ENCODE peak calls at places on chromosomes 12 and 14, in nine cellular contexts. One of them, this sample, is unnamed.

GRCh38 chr14:55340482-55340881 is 69.3 kb downstream of the FBXO34 start:
- DNase-seq in foreskin fibroblast: no peak
- DNase-seq in fibroblast of the aortic adventitia: no peak
- DNase-seq in thyroid gland: no peak
- DNase-seq in PC-3: no peak
- DNase-seq in GM12865: no peak
- DNase-seq in neuronal stem cell: no peak
- DNase-seq in CD4-positive, CD25-positive, alpha-beta regulatory T cell: no peak
- DNase-seq in AG10803: no peak
- DNase-seq in this sample: no peak

GRCh38 chr12:80709811-80710726 is 2.6 kb downstream of the MYF6 start:
- DNase-seq in GM12865: peak
- DNase-seq in foreskin fibroblast: no peak
- DNase-seq in AG10803: no peak
- DNase-seq in thyroid gland: no peak
- DNase-seq in fibroblast of the aortic adventitia: no peak
- DNase-seq in neuronal stem cell: peak
- DNase-seq in PC-3: peak
- DNase-seq in CD4-positive, CD25-positive, alpha-beta regulatory T cell: no peak
- DNase-seq in this sample: no peak

GRCh38 chr14:87916886-87917275 is 76.1 kb downstream of the GALC start:
- DNase-seq in foreskin fibroblast: no peak
- DNase-seq in AG10803: no peak
- DNase-seq in PC-3: no peak
- DNase-seq in fibroblast of the aortic adventitia: no peak
- DNase-seq in CD4-positive, CD25-positive, alpha-beta regulatory T cell: no peak
- DNase-seq in thyroid gland: peak
- DNase-seq in neuronal stem cell: no peak
- DNase-seq in GM12865: no peak
- DNase-seq in this sample: no peak

GRCh38 chr14:91751719-91752118 is 19.8 kb upstream of the CATSPERB start:
- DNase-seq in neuronal stem cell: no peak
- DNase-seq in PC-3: no peak
- DNase-seq in GM12865: no peak
- DNase-seq in fibroblast of the aortic adventitia: no peak
- DNase-seq in AG10803: no peak
- DNase-seq in thyroid gland: no peak
- DNase-seq in CD4-positive, CD25-positive, alpha-beta regulatory T cell: no peak
- DNase-seq in foreskin fibroblast: no peak
- DNase-seq in this sample: no peak

GRCh38 chr12:67716817-67717216 is 68.3 kb downstream of the DYRK2 start:
- DNase-seq in CD4-positive, CD25-positive, alpha-beta regulatory T cell: no peak
- DNase-seq in neuronal stem cell: no peak
- DNase-seq in foreskin fibroblast: no peak
- DNase-seq in GM12865: no peak
- DNase-seq in AG10803: peak
- DNase-seq in PC-3: peak
- DNase-seq in thyroid gland: no peak
- DNase-seq in fibroblast of the aortic adventitia: peak
- DNase-seq in this sample: no peak

GRCh38 chr12:106416273-106416672 is 58.7 kb downstream of the POLR3B start:
- DNase-seq in fibroblast of the aortic adventitia: peak
- DNase-seq in thyroid gland: peak
- DNase-seq in CD4-positive, CD25-positive, alpha-beta regulatory T cell: no peak
- DNase-seq in foreskin fibroblast: peak
- DNase-seq in PC-3: no peak
- DNase-seq in neuronal stem cell: peak
- DNase-seq in GM12865: no peak
- DNase-seq in AG10803: peak
- DNase-seq in this sample: no peak

GRCh38 chr12:124321040-124321481 is 26.2 kb downstream of the RFLNA start:
- DNase-seq in GM12865: peak
- DNase-seq in CD4-positive, CD25-positive, alpha-beta regulatory T cell: peak
- DNase-seq in foreskin fibroblast: peak
- DNase-seq in fibroblast of the aortic adventitia: peak
- DNase-seq in AG10803: peak
- DNase-seq in neuronal stem cell: peak
- DNase-seq in thyroid gland: peak
- DNase-seq in PC-3: peak
- DNase-seq in this sample: no peak

GRCh38 chr14:101372894-101373640 is 188.2 kb upstream of the DIO3 start:
- DNase-seq in thyroid gland: no peak
- DNase-seq in neuronal stem cell: no peak
- DNase-seq in AG10803: no peak
- DNase-seq in CD4-positive, CD25-positive, alpha-beta regulatory T cell: no peak
- DNase-seq in PC-3: no peak
- DNase-seq in foreskin fibroblast: no peak
- DNase-seq in fibroblast of the aortic adventitia: no peak
- DNase-seq in GM12865: no peak
- DNase-seq in this sample: no peak

GRCh38 chr14:20546877-20547276 is 14.0 kb downstream of the RNASE9 start:
- DNase-seq in neuronal stem cell: no peak
- DNase-seq in PC-3: no peak
- DNase-seq in AG10803: no peak
- DNase-seq in GM12865: no peak
- DNase-seq in CD4-positive, CD25-positive, alpha-beta regulatory T cell: no peak
- DNase-seq in fibroblast of the aortic adventitia: no peak
- DNase-seq in thyroid gland: no peak
- DNase-seq in foreskin fibroblast: no peak
- DNase-seq in this sample: no peak

GRCh38 chr14:77037886-77038511 is 9.5 kb upstream of the IRF2BPL start:
- DNase-seq in fibroblast of the aortic adventitia: peak
- DNase-seq in PC-3: peak
- DNase-seq in thyroid gland: peak
- DNase-seq in neuronal stem cell: no peak
- DNase-seq in foreskin fibroblast: no peak
- DNase-seq in GM12865: no peak
- DNase-seq in CD4-positive, CD25-positive, alpha-beta regulatory T cell: no peak
- DNase-seq in AG10803: no peak
- DNase-seq in this sample: no peak

GRCh38 chr12:18546399-18546798 is 191.4 kb downstream of the PLCZ1 start:
- DNase-seq in fibroblast of the aortic adventitia: peak
- DNase-seq in CD4-positive, CD25-positive, alpha-beta regulatory T cell: no peak
- DNase-seq in GM12865: no peak
- DNase-seq in PC-3: peak
- DNase-seq in thyroid gland: peak
- DNase-seq in AG10803: peak
- DNase-seq in foreskin fibroblast: peak
- DNase-seq in neuronal stem cell: no peak
- DNase-seq in this sample: no peak

GRCh38 chr12:126784328-126784921 is 1482.5 kb upstream of the TMEM132C start:
- DNase-seq in PC-3: peak
- DNase-seq in fibroblast of the aortic adventitia: peak
- DNase-seq in foreskin fibroblast: no peak
- DNase-seq in thyroid gland: no peak
- DNase-seq in neuronal stem cell: peak
- DNase-seq in AG10803: peak
- DNase-seq in GM12865: peak
- DNase-seq in CD4-positive, CD25-positive, alpha-beta regulatory T cell: no peak
- DNase-seq in this sample: no peak

GRCh38 chr14:52254086-52254485 is 13.4 kb upstream of the PTGDR start:
- DNase-seq in PC-3: no peak
- DNase-seq in fibroblast of the aortic adventitia: no peak
- DNase-seq in neuronal stem cell: no peak
- DNase-seq in AG10803: no peak
- DNase-seq in foreskin fibroblast: no peak
- DNase-seq in thyroid gland: no peak
- DNase-seq in CD4-positive, CD25-positive, alpha-beta regulatory T cell: no peak
- DNase-seq in GM12865: no peak
- DNase-seq in this sample: no peak

GRCh38 chr14:52263190-52263589 is 4.3 kb upstream of the PTGDR start:
- DNase-seq in AG10803: no peak
- DNase-seq in GM12865: no peak
- DNase-seq in neuronal stem cell: no peak
- DNase-seq in foreskin fibroblast: no peak
- DNase-seq in fibroblast of the aortic adventitia: no peak
- DNase-seq in PC-3: no peak
- DNase-seq in CD4-positive, CD25-positive, alpha-beta regulatory T cell: no peak
- DNase-seq in thyroid gland: no peak
- DNase-seq in this sample: no peak

GRCh38 chr14:52262600-52262999 is 4.9 kb upstream of the PTGDR start:
- DNase-seq in CD4-positive, CD25-positive, alpha-beta regulatory T cell: no peak
- DNase-seq in GM12865: no peak
- DNase-seq in foreskin fibroblast: no peak
- DNase-seq in neuronal stem cell: no peak
- DNase-seq in AG10803: no peak
- DNase-seq in thyroid gland: no peak
- DNase-seq in fibroblast of the aortic adventitia: no peak
- DNase-seq in PC-3: no peak
- DNase-seq in this sample: no peak

GRCh38 chr14:52259452-52259851 is 8.0 kb upstream of the PTGDR start:
- DNase-seq in GM12865: no peak
- DNase-seq in foreskin fibroblast: no peak
- DNase-seq in CD4-positive, CD25-positive, alpha-beta regulatory T cell: no peak
- DNase-seq in AG10803: no peak
- DNase-seq in neuronal stem cell: no peak
- DNase-seq in PC-3: no peak
- DNase-seq in fibroblast of the aortic adventitia: no peak
- DNase-seq in thyroid gland: no peak
- DNase-seq in this sample: no peak

DNA sequence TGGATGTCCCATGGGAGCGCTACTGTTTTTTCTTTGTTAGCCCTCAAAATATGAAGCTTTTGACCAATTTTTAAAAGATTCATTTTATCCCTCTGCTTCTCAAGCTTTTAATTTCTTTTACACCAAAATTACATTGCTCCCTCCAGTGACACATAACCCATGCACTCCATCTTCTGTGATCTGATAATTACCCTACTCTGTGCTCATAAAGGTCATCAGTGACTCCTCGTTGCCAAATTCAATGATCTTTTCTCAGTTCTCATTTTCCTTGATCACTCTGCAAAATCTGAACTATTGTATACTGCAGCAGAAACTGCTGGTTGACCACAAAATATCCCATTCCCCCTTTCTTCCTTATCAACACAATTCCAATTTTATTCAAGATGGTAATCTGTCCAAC is 8.7 kb upstream of the PTGDR start:
- DNase-seq in fibroblast of the aortic adventitia: no peak
- DNase-seq in GM12865: no peak
- DNase-seq in foreskin fibroblast: no peak
- DNase-seq in PC-3: no peak
- DNase-seq in CD4-positive, CD25-positive, alpha-beta regulatory T cell: no peak
- DNase-seq in AG10803: no peak
- DNase-seq in neuronal stem cell: no peak
- DNase-seq in thyroid gland: no peak
- DNase-seq in this sample: no peak
- H3K4me3 ChIP-seq in fibroblast of the aortic adventitia: no peak
- H3K4me3 ChIP-seq in GM12865: no peak
- H3K4me3 ChIP-seq in foreskin fibroblast: no peak
- H3K4me3 ChIP-seq in PC-3: no peak
- H3K4me3 ChIP-seq in CD4-positive, CD25-positive, alpha-beta regulatory T cell: no peak
- H3K4me3 ChIP-seq in AG10803: no peak
- H3K4me3 ChIP-seq in neuronal stem cell: no peak
- H3K4me3 ChIP-seq in thyroid gland: no peak
- H3K4me3 ChIP-seq in this sample: no peak

DNA sequence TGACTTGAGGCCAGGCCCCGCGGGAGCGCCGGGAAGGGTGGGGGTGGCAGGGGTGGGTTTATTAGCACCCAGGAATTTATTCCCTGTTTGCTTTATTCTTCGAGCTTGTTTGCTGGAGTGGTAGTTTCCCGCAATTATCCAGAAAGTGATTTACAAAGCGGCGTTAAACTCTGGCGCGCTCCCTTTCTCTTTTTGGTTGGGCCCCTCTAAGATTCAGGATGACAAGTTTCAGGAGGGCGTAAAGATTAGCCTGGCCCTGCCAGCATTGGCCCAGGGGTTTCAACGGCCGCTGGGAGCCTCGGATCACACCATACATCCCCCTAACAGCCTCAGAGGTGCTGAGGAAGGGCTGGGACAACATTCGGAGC is 444 bp upstream of the NKX2-8 start:
- DNase-seq in GM12865: no peak
- DNase-seq in neuronal stem cell: no peak
- DNase-seq in CD4-positive, CD25-positive, alpha-beta regulatory T cell: no peak
- DNase-seq in PC-3: no peak
- DNase-seq in AG10803: no peak
- DNase-seq in fibroblast of the aortic adventitia: no peak
- DNase-seq in foreskin fibroblast: no peak
- DNase-seq in thyroid gland: no peak
- DNase-seq in this sample: no peak
- H3K4me3 ChIP-seq in GM12865: no peak
- H3K4me3 ChIP-seq in neuronal stem cell: no peak
- H3K4me3 ChIP-seq in CD4-positive, CD25-positive, alpha-beta regulatory T cell: no peak
- H3K4me3 ChIP-seq in PC-3: no peak
- H3K4me3 ChIP-seq in AG10803: no peak
- H3K4me3 ChIP-seq in fibroblast of the aortic adventitia: no peak
- H3K4me3 ChIP-seq in foreskin fibroblast: no peak
- H3K4me3 ChIP-seq in thyroid gland: no peak
- H3K4me3 ChIP-seq in this sample: no peak

DNA sequence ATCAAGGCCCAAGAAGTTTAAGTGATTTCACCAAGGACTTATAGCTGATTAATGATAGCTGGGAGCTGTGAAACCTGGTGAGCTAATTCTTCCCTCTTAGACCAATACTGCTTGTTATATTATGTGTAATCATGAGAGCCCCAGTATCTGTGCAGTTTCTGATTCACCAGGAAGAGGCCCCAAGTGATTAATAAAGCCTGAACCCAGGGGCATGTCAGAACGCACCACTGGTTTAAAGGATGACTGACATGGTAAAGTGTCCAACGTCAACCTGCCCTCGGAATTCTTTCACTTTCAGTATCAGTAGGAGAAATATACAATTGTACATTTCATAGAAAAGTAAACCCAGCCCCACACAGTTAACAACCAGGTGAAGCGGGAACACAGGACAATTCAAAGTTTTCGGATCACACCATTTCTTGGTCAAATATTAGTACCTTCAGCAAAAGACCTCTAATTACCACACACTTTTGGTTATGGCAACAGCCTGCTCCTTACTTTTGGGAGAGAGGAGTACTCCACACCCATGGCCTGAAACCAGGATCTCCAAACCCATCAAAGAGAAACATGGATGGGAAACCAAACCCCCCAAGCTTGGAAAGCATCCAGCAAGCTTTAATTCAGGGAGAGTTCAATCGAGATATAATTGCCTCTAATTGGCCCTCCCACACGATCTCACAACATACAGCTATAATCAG is 28.5 kb downstream of the TMCC3 start:
- DNase-seq in GM12865: peak
- DNase-seq in thyroid gland: peak
- DNase-seq in neuronal stem cell: no peak
- DNase-seq in PC-3: peak
- DNase-seq in foreskin fibroblast: peak
- DNase-seq in AG10803: no peak
- DNase-seq in fibroblast of the aortic adventitia: peak
- DNase-seq in CD4-positive, CD25-positive, alpha-beta regulatory T cell: peak
- DNase-seq in this sample: no peak
- H3K4me3 ChIP-seq in GM12865: peak
- H3K4me3 ChIP-seq in thyroid gland: no peak
- H3K4me3 ChIP-seq in neuronal stem cell: no peak
- H3K4me3 ChIP-seq in PC-3: peak
- H3K4me3 ChIP-seq in foreskin fibroblast: no peak
- H3K4me3 ChIP-seq in AG10803: no peak
- H3K4me3 ChIP-seq in fibroblast of the aortic adventitia: peak
- H3K4me3 ChIP-seq in CD4-positive, CD25-positive, alpha-beta regulatory T cell: peak
- H3K4me3 ChIP-seq in this sample: peak

DNA sequence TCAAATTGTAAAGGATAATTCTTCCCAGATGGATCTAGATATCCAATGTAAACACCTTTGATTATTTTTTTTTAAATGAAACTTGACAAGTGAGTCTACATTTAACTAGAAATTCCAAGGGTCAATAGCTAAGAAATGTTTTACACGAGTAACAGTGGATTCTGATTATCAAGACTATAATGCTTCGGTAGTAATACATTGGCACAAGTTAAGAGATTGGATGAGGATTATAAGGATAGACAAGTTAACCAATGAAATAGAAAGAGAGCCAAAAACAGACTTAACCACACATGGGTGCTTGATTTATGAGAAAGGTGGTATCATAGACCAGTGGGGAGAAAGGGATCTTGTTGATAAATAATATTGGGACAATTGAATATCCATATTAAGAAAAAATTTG is 40.3 kb upstream of the PCED1B start:
- DNase-seq in fibroblast of the aortic adventitia: no peak
- DNase-seq in AG10803: no peak
- DNase-seq in thyroid gland: no peak
- DNase-seq in GM12865: no peak
- DNase-seq in CD4-positive, CD25-positive, alpha-beta regulatory T cell: no peak
- DNase-seq in PC-3: no peak
- DNase-seq in neuronal stem cell: no peak
- DNase-seq in foreskin fibroblast: no peak
- DNase-seq in this sample: no peak
- H3K4me3 ChIP-seq in fibroblast of the aortic adventitia: no peak
- H3K4me3 ChIP-seq in AG10803: no peak
- H3K4me3 ChIP-seq in thyroid gland: no peak
- H3K4me3 ChIP-seq in GM12865: no peak
- H3K4me3 ChIP-seq in CD4-positive, CD25-positive, alpha-beta regulatory T cell: no peak
- H3K4me3 ChIP-seq in PC-3: no peak
- H3K4me3 ChIP-seq in neuronal stem cell: no peak
- H3K4me3 ChIP-seq in foreskin fibroblast: no peak
- H3K4me3 ChIP-seq in this sample: no peak

This sample was measured in esophagus squamous epithelium.